ENCODE peak calls at places on chromosomes 4 and X, in five cellular contexts. K is T1000; J is HuH-7.5; D is upper lobe of right lung; X is activated CD8-positive, alpha-beta memory T cell treated with anti-CD3 and anti-CD28 coated beads for 48 hours. T is an unnamed sample.
A peak's percentile ranks its signal among the peaks of the same experiment; 100 is the strongest.

GRCh38 chrX:113510586-113510985 is 670.0 kb upstream of the AMOT start:
- DNase-seq in X (no peak), J (no peak), K (no peak), D (no peak), T (no peak)

GRCh38 chrX:21986596-21986995 is 45.5 kb upstream of the PHEX start:
- DNase-seq in K (no peak), D (no peak), J (no peak), X (no peak), T (no peak)

GRCh38 chr4:118012142-118012541 is 22.1 kb upstream of the NDST3 start:
- DNase-seq in X (no peak), K (peak; percentile 17), D (no peak), J (no peak), T (no peak)

GRCh38 chrX:139929876-139930275 is 3.0 kb downstream of the ATP11C start:
- DNase-seq in K (no peak), J (no peak), X (no peak), D (no peak), T (no peak)

GRCh38 chr4:156959298-156959702 is 12.3 kb downstream of the PDGFC start:
- DNase-seq in J (no peak), K (no peak), X (no peak), D (no peak), T (no peak)

GRCh38 chr4:52866734-52867133 is 4.6 kb downstream of the RASL11B start:
- DNase-seq in D (no peak), X (no peak), K (no peak), J (no peak), T (no peak)

GRCh38 chrX:139828830-139829229 is 104.0 kb downstream of the ATP11C start:
- DNase-seq in K (no peak), J (no peak), D (no peak), X (no peak), T (no peak)

GRCh38 chr4:153348006-153348405 is 3.5 kb downstream of the MND1 start:
- DNase-seq in K (no peak), D (no peak), J (no peak), X (no peak), T (no peak)

GRCh38 chr4:41687971-41688370 is 60.6 kb downstream of the PHOX2B start:
- DNase-seq in J (no peak), D (no peak), K (no peak), X (no peak), T (no peak)

GRCh38 chr4:107115185-107115847 is 79.2 kb upstream of the DKK2 start:
- DNase-seq in D (no peak), X (no peak), K (no peak), J (no peak), T (no peak)

GRCh38 chr4:17241835-17242234 is 270.1 kb downstream of the QDPR start:
- DNase-seq in J (no peak), K (no peak), D (no peak), X (no peak), T (no peak)

T was measured in right lobe of liver.